ENCODE peak calls at places on chromosomes 12 and 14, in eight cellular contexts. R is T-helper 2 cell, N is endothelial cell of umbilical vein, L is choroid plexus epithelial cell, Q is neural crest cell, J is thyroid gland, A is RPMI7951, E is amniotic epithelial cell. F is an unnamed sample.

GRCh38 chr12:9244894-9245293 is 36.7 kb upstream of the PZP start:
- DNase-seq in R (peak), N (no peak), L (no peak), Q (no peak), J (no peak), A (peak), E (peak), F (no peak)

GRCh38 chr12:50627491-50627890 is 122.7 kb downstream of the DIP2B start:
- DNase-seq in R (no peak), N (no peak), L (no peak), Q (no peak), J (no peak), A (no peak), E (no peak), F (no peak)

GRCh38 chr12:83514372-83514771 is 827.7 kb downstream of the TMTC2 start:
- DNase-seq in R (no peak), N (no peak), L (no peak), Q (no peak), J (no peak), A (no peak), E (no peak), F (no peak)

GRCh38 chr12:77725611-77726010 is 105.1 kb upstream of the NAV3 start:
- DNase-seq in R (no peak), N (no peak), L (peak), Q (no peak), J (no peak), A (peak), E (peak), F (no peak)

GRCh38 chr12:47394070-47394469 is 311.8 kb downstream of the RPAP3 start:
- DNase-seq in R (no peak), N (no peak), L (no peak), Q (no peak), J (no peak), A (no peak), E (no peak), F (no peak)

GRCh38 chr12:9947674-9948073 is 15.5 kb upstream of the CLEC2A start:
- DNase-seq in R (no peak), N (no peak), L (no peak), Q (no peak), J (no peak), A (no peak), E (no peak), F (no peak)

GRCh38 chr12:101915856-101916255 is 38.5 kb downstream of the DRAM1 start:
- DNase-seq in R (no peak), N (no peak), L (no peak), Q (no peak), J (no peak), A (no peak), E (no peak), F (no peak)

GRCh38 chr14:100159107-100159864 is at the start of gene DEGS2:
- DNase-seq in R (peak), N (no peak), L (no peak), Q (no peak), J (peak), A (no peak), E (no peak), F (no peak)

GRCh38 chr12:8867009-8867408 is 44.6 kb downstream of the A2ML1 start:
- DNase-seq in R (no peak), N (no peak), L (no peak), Q (no peak), J (no peak), A (no peak), E (no peak), F (no peak)